ENCODE peak calls at places on chromosomes 3 and 15, in four cellular contexts. P, L, Y and O are unnamed samples.

GRCh38 chr3:113536627-113537101 is 4.3 kb downstream of the SIDT1 start:
- DNase-seq in L (no peak), P (no peak), Y (no peak), O (no peak)

GRCh38 chr15:90106522-90107117 is 4.4 kb upstream of the IDH2 start:
- DNase-seq in L (no peak), Y (no peak), P (no peak), O (no peak)

GRCh38 chr3:156264771-156265170 is 144.4 kb downstream of the KCNAB1 start:
- DNase-seq in L (no peak), Y (no peak), P (no peak), O (no peak)

GRCh38 chr3:16477054-16477453 is 36.4 kb downstream of the RFTN1 start:
- DNase-seq in P (no peak), L (no peak), Y (no peak), O (no peak)

GRCh38 chr3:30426319-30426993 is 179.9 kb upstream of the TGFBR2 start:
- DNase-seq in Y (no peak), L (no peak), P (no peak), O (no peak)

GRCh38 chr15:63176302-63176701 is 13.1 kb upstream of the RAB8B start:
- DNase-seq in Y (no peak), P (no peak), L (no peak), O (no peak)

GRCh38 chr15:58434334-58434888 is 2.6 kb downstream of the LIPC start:
- DNase-seq in Y (no peak), P (no peak), L (no peak), O (no peak)

GRCh38 chr3:166291510-166291909 is 454.3 kb upstream of the BCHE start:
- DNase-seq in Y (no peak), P (no peak), L (no peak), O (no peak)

GRCh38 chr15:89088605-89089315 is 504 bp downstream of the ABHD2 start:
- DNase-seq in L (peak; percentile 4), P (no peak), Y (peak; percentile 74), O (peak; percentile 6)

GRCh38 chr3:80550154-80550553 is 782.4 kb upstream of the ROBO1 start:
- DNase-seq in L (no peak), Y (no peak), P (no peak), O (no peak)

GRCh38 chr15:68815598-68815997 is 5.1 kb downstream of the ANP32A start:
- DNase-seq in Y (no peak), L (no peak), P (no peak), O (no peak)

GRCh38 chr3:123332124-123332641 is 116.7 kb downstream of the ADCY5 start:
- DNase-seq in L (no peak), Y (no peak), P (no peak), O (no peak)

GRCh38 chr3:24829632-24830229 is 335.1 kb upstream of the THRB start:
- DNase-seq in L (no peak), P (no peak), Y (no peak), O (no peak)

GRCh38 chr3:172209333-172210321 is 170.2 kb downstream of the FNDC3B start:
- DNase-seq in Y (peak; percentile 57), P (no peak), L (no peak), O (no peak)